ENCODE peak calls at places on chromosomes 12 and 14, in seven cellular contexts. F is IMR-90, I is mesendoderm, O is H9, V is trophoblast cell, B is neuronal stem cell, Z is H1. M is an unnamed sample. For H3K4me1, the result is how much of the 10 kb centered on the place peaks cover.

GRCh38 chr12:48199784-48200198 is 3.3 kb downstream of the OR10AD1 start:
- DNase-seq in V (no peak), F (peak), Z (no peak), I (peak), B (no peak), O (no peak), M (peak)

GRCh38 chr12:53985358-53985899 is 483 bp downstream of the HOXC10 start:
- DNase-seq in V (no peak), B (no peak), F (no peak), I (no peak), O (peak), Z (no peak), M (no peak)

GRCh38 chr14:21068521-21069387 is 1.4 kb upstream of the ARHGEF40 start:
- DNase-seq in O (peak), Z (no peak), I (peak), V (peak), B (peak), F (peak), M (peak)

GRCh38 chr14:34012978-34013713 is 62.3 kb upstream of the EGLN3 start:
- DNase-seq in V (peak), I (no peak), O (no peak), F (no peak), B (no peak), Z (no peak), M (no peak)

GRCh38 chr14:77092676-77093075 is 5.4 kb upstream of the CIPC start:
- DNase-seq in V (no peak), B (no peak), Z (no peak), O (no peak), F (no peak), I (no peak), M (no peak)

GRCh38 chr12:14239935-14240872 is 125.3 kb upstream of the ATF7IP start:
- DNase-seq in V (peak), Z (no peak), I (peak), B (no peak), O (peak), F (no peak), M (no peak)

GRCh38 chr12:130161261-130162231 is 718 bp upstream of the FZD10 start:
- DNase-seq in F (no peak), V (peak), I (peak), Z (peak), O (peak), B (peak), M (no peak)

GRCh38 chr12:130715996-130716917 is at the start of gene RIMBP2:
- DNase-seq in I (peak), B (peak), Z (no peak), V (no peak), O (peak), F (peak), M (peak)

GRCh38 chr14:63770187-63770807 is 42.4 kb upstream of the SGPP1 start:
- DNase-seq in Z (no peak), F (peak), I (peak), V (peak), O (no peak), B (no peak), M (peak)

GRCh38 chr14:90809530-90810312 is 6.5 kb downstream of the TTC7B start:
- DNase-seq in B (no peak), V (no peak), I (no peak), O (no peak), F (no peak), Z (no peak), M (no peak)

GRCh38 chr12:113184900-113185179 is 438 bp downstream of the DDX54 start:
- DNase-seq in B (peak), V (peak), O (peak), F (peak), I (peak), Z (peak), M (peak)

GRCh38 chr14:23364164-23364571 is 804 bp downstream of the EFS start:
- DNase-seq in B (peak), Z (no peak), V (no peak), F (no peak), O (peak), I (peak), M (peak)

GRCh38 chr12:52990206-52990605 is 16.1 kb upstream of the EIF4B start:
- DNase-seq in F (peak), Z (no peak), B (no peak), I (no peak), O (no peak), V (no peak), M (peak)

GRCh38 chr14:26282578-26282977 is 315.3 kb downstream of the NOVA1 start:
- DNase-seq in O (no peak), B (no peak), Z (no peak), F (no peak), V (no peak), I (no peak), M (no peak)

GRCh38 chr12:76470028-76470939 is 89.3 kb downstream of the OSBPL8 start:
- DNase-seq in V (peak), I (peak), Z (no peak), F (peak), B (no peak), O (no peak), M (peak)

GRCh38 chr14:95234426-95234825 is 77.1 kb upstream of the DICER1 start:
- DNase-seq in I (peak), B (no peak), O (no peak), Z (no peak), F (no peak), V (no peak), M (no peak)

GRCh38 chr14:72558721-72559120 is 335.2 kb downstream of the DPF3 start:
- DNase-seq in Z (no peak), F (peak), B (no peak), O (no peak), V (peak), I (peak), M (no peak)

GRCh38 chr14:99440278-99440677 is 40.4 kb downstream of the SETD3 start:
- DNase-seq in I (no peak), V (no peak), Z (no peak), B (no peak), F (no peak), O (no peak), M (no peak)

GRCh38 chr12:7060353-7060954 is at the start of gene C1S:
- DNase-seq in V (peak), O (peak), I (peak), B (no peak), F (peak), Z (peak), M (peak)

GRCh38 chr12:25756974-25757665 is 201.4 kb upstream of the RASSF8 start:
- DNase-seq in V (no peak), I (peak), B (no peak), Z (no peak), O (no peak), F (no peak), M (peak)

GRCh38 chr12:99722690-99723486 is 75.3 kb downstream of the GARIN6 start:
- DNase-seq in F (no peak), B (peak), I (peak), V (no peak), O (peak), Z (peak), M (no peak)

GRCh38 chr14:49992901-49993335 is 100.0 kb downstream of the ARF6 start:
- DNase-seq in O (no peak), B (no peak), F (peak), V (no peak), Z (no peak), I (no peak), M (peak)

GRCh38 chr12:119659289-119659897 is 8.5 kb upstream of the PRKAB1 start:
- DNase-seq in V (peak), Z (no peak), F (peak), I (no peak), O (no peak), B (peak), M (peak)

GRCh38 chr14:70771781-70772212 is 37.5 kb downstream of the MAP3K9 start:
- DNase-seq in B (no peak), O (peak), I (peak), F (no peak), V (no peak), Z (peak), M (no peak)

GRCh38 chr12:52035926-52036325 is 15.3 kb upstream of the NR4A1 start:
- DNase-seq in Z (no peak), F (no peak), B (no peak), V (no peak), O (no peak), I (no peak), M (no peak)

GRCh38 chr14:29898470-29898869 is 29.2 kb downstream of the PRKD1 start:
- DNase-seq in F (no peak), I (no peak), O (no peak), Z (no peak), V (no peak), B (no peak), M (no peak)

GRCh38 chr12:2011641-2012607 is 7.7 kb upstream of the DCP1B start:
- DNase-seq in I (peak), V (no peak), O (no peak), B (no peak), F (peak), Z (no peak), M (peak)

GRCh38 chr12:6165418-6165817 is 34.8 kb upstream of the CD9 start:
- DNase-seq in V (peak), Z (no peak), O (no peak), B (no peak), F (peak), I (no peak), M (peak)

GRCh38 chr12:131561891-131562684 is 148.8 kb upstream of the SFSWAP start:
- DNase-seq in F (no peak), I (no peak), B (no peak), V (no peak), O (no peak), Z (no peak), M (no peak)

GRCh38 chr12:16526693-16527092 is 79.3 kb downstream of the LMO3 start:
- DNase-seq in V (no peak), O (no peak), B (no peak), Z (no peak), I (peak), F (peak), M (peak)

GRCh38 chr14:38762436-38762835 is 340.6 kb downstream of the SEC23A start:
- DNase-seq in V (no peak), O (no peak), I (no peak), Z (no peak), F (no peak), B (no peak), M (no peak)

GRCh38 chr14:74836251-74836957 is 39.5 kb downstream of the PROX2 start:
- DNase-seq in O (no peak), V (no peak), F (peak), I (no peak), B (no peak), Z (no peak), M (no peak)

GRCh38 chr14:38592764-38593442 is 337.0 kb upstream of the CLEC14A start:
- DNase-seq in V (no peak), Z (no peak), B (no peak), I (no peak), O (no peak), F (no peak), M (no peak)

GRCh38 chr14:90625445-90625844 is 190.8 kb downstream of the TTC7B start:
- DNase-seq in O (no peak), B (no peak), Z (no peak), V (no peak), F (no peak), I (no peak), M (no peak)

GRCh38 chr14:98018626-98019025 is 1221.4 kb downstream of the VRK1 start:
- DNase-seq in B (no peak), F (no peak), O (no peak), I (no peak), V (no peak), Z (no peak), M (no peak)

GRCh38 chr12:51389302-51389999 is 1.8 kb downstream of the GALNT6 start:
- DNase-seq in B (no peak), Z (no peak), F (peak), V (peak), I (no peak), O (no peak), M (peak)

GRCh38 chr12:46464863-46465262 is 92.3 kb upstream of the SLC38A2 start:
- DNase-seq in B (no peak), I (no peak), V (no peak), Z (no peak), O (no peak), F (no peak), M (no peak)

GRCh38 chr12:75550401-75550851 is 39.0 kb upstream of the KRR1 start:
- DNase-seq in V (no peak), B (no peak), F (peak), Z (no peak), I (no peak), O (no peak), M (peak)

GRCh38 chr12:5171701-5172100 is 128.0 kb downstream of the KCNA5 start:
- DNase-seq in Z (peak), O (peak), I (peak), B (peak), V (peak), F (peak), M (peak)

GRCh38 chr12:12167847-12168246 is 97.1 kb downstream of the BCL2L14 start:
- DNase-seq in V (no peak), I (no peak), F (no peak), O (no peak), Z (no peak), B (no peak), M (no peak)
- H3K4ac ChIP-seq in V (no peak), I (no peak), F (no peak), O (no peak), Z (no peak), B (no peak), M (no peak)

DNA sequence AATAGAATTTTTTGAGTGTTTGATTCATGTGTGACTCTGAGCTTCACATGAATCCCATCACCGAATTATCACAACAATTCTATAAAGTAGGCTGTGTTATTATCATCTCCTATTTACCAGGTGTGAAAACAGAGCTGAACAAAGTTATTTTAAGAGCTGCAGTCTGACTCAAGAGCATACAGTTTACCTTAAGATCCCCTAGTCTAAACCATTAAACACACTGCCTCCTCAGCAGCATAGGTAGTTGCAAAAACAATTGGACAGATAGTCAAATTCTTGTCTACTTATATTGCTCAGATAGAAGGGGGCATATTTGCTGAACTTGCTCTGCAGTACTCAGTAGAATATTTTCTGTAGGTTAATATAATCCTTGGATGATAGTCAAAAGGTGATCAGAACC is 219.8 kb upstream of the ATP2B1 start:
- DNase-seq in B (no peak), Z (no peak), V (no peak), O (no peak), F (no peak), I (no peak), M (no peak)
- H3K9ac ChIP-seq in B (no peak), Z (no peak), V (no peak), O (no peak), F (no peak), I (no peak), M (no peak)

DNA sequence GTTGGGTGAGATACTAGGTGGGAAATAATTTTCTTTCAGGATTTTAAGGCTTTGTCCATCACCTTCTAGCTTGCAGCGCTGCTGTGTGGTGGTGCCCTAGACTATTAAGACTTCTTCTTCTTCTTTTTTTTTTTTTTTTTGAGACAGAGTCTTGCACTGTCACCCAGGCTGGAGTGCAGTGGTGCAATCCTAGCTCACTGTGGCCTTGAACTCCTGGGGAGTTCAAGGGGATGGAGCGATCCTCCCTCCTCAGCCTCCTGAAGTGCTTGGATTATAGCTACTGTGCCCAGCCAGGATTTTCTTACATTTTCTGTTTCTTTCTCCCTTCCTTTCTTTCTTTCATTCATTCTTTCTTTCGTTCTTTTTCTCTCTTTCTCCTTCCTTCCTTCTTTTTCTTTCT is 10.2 kb upstream of the MTA1 start:
- DNase-seq in O (no peak), V (no peak), B (no peak), I (no peak), F (no peak), Z (no peak), M (no peak)
- H3K4me1 ChIP-seq in O (under half), V (under half), B (under half), I (under half), F (under half), Z (under half), M (under half)

GRCh38 chr14:104035300-104035699 is 50.2 kb upstream of the ASPG start:
- DNase-seq in O (no peak), B (no peak), V (no peak), I (no peak), F (no peak), Z (no peak), M (no peak)
- H3K4ac ChIP-seq in O (no peak), B (no peak), V (no peak), I (no peak), F (no peak), Z (no peak), M (no peak)

GRCh38 chr12:124664395-124665111 is 97.1 kb upstream of the NCOR2 start:
- DNase-seq in O (no peak), I (no peak), Z (no peak), B (no peak), F (no peak), V (no peak), M (no peak)
- H3K9ac ChIP-seq in O (no peak), I (no peak), Z (no peak), B (no peak), F (no peak), V (no peak), M (no peak)

M was measured in mesenchymal stem cell.